ENCODE peak calls at places on chromosomes 12 and 14, in nine cellular contexts. J is CD8-positive, alpha-beta memory T cell; D is Peyer's patch; L is suprapubic skin; B is epithelial cell of esophagus; R is HCT116; V is tibial nerve; M is tibial artery; F is uterus. I is an unnamed sample.

GRCh38 chr12:8890313-8891084 is 23.8 kb upstream of the PHC1 start:
- DNase-seq in R (no peak), D (peak), V (no peak), L (no peak), B (peak), M (peak), F (peak), J (peak), I (peak)

GRCh38 chr12:90951418-90952110 is 3.4 kb downstream of the CCER1 start:
- DNase-seq in L (no peak), J (no peak), B (no peak), R (no peak), D (no peak), F (no peak), V (no peak), M (no peak), I (no peak)

GRCh38 chr12:69570545-69571399 is 14.5 kb upstream of the CCT2 start:
- DNase-seq in R (peak), B (peak), L (no peak), F (peak), J (peak), D (peak), V (peak), M (peak), I (no peak)

GRCh38 chr12:110565919-110566871 is 16.9 kb downstream of the PPTC7 start:
- DNase-seq in L (no peak), D (no peak), F (no peak), B (peak), R (no peak), M (no peak), V (no peak), J (no peak), I (no peak)

GRCh38 chr12:117294206-117294605 is 67.2 kb downstream of the NOS1 start:
- DNase-seq in L (no peak), J (no peak), D (no peak), R (no peak), F (no peak), V (no peak), B (no peak), M (no peak), I (no peak)

GRCh38 chr14:85471744-85472143 is 58.2 kb upstream of the FLRT2 start:
- DNase-seq in R (no peak), M (no peak), F (no peak), J (no peak), L (no peak), D (no peak), B (peak), V (no peak), I (no peak)

GRCh38 chr14:33938131-33938949 is 12.5 kb downstream of the EGLN3 start:
- DNase-seq in L (no peak), B (peak), J (no peak), D (no peak), R (peak), V (no peak), M (peak), F (peak), I (peak)

GRCh38 chr14:49659526-49660455 is 24.7 kb upstream of the DNAAF2 start:
- DNase-seq in B (peak), D (no peak), F (no peak), M (no peak), L (no peak), V (no peak), R (no peak), J (no peak), I (no peak)

GRCh38 chr14:63134801-63135200 is 69.4 kb upstream of the RHOJ start:
- DNase-seq in M (no peak), V (no peak), D (no peak), L (no peak), F (no peak), J (no peak), R (no peak), B (no peak), I (no peak)

GRCh38 chr14:46344327-46344937 is 307.1 kb downstream of the RPL10L start:
- DNase-seq in V (no peak), J (no peak), R (peak), D (no peak), M (no peak), L (no peak), F (no peak), B (peak), I (no peak)

GRCh38 chr12:53230971-53231858 is 794 bp downstream of the RARG start:
- DNase-seq in B (no peak), V (no peak), L (no peak), R (no peak), M (no peak), D (no peak), J (no peak), F (no peak), I (no peak)

DNA sequence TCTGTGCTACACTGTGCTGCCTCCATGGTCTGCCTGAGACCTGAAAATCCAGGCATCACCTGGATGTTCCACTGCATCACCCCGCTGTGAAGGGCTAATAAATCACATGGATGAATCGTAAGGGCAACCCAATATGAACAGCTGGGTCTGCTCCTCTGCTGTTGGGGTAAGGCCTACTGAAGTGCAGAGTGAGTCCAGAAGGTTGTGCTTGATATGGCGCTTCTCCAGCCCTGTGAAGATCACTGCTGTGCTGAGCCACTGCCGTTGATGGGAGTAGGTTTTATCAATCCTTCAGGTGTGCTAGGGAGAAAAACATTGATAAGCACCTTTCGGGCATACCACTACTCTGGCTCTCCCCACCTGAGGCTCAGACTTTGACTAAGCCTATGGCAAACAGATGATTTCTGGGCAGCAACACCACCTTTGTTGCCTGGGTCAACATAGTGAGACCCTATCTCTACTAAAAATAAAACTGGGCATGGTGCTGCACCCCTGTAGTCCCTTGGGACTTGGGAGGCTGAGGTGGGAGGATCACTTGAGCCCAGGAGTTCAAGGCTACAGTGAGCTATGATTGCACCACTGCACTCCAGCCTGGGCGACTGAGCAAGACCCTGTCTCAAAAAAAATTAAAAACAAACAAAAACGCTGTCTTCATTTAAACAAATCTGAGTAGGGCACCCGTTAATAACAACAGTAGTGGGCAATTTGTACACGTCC is 1.7 kb downstream of the ACVRL1 start:
- DNase-seq in L (no peak), F (no peak), V (peak), D (no peak), R (no peak), M (no peak), B (no peak), J (no peak), I (no peak)
- H3K4me3 ChIP-seq in L (peak), F (no peak), V (no peak), D (no peak), R (no peak), M (no peak), B (no peak), J (no peak), I (no peak)

DNA sequence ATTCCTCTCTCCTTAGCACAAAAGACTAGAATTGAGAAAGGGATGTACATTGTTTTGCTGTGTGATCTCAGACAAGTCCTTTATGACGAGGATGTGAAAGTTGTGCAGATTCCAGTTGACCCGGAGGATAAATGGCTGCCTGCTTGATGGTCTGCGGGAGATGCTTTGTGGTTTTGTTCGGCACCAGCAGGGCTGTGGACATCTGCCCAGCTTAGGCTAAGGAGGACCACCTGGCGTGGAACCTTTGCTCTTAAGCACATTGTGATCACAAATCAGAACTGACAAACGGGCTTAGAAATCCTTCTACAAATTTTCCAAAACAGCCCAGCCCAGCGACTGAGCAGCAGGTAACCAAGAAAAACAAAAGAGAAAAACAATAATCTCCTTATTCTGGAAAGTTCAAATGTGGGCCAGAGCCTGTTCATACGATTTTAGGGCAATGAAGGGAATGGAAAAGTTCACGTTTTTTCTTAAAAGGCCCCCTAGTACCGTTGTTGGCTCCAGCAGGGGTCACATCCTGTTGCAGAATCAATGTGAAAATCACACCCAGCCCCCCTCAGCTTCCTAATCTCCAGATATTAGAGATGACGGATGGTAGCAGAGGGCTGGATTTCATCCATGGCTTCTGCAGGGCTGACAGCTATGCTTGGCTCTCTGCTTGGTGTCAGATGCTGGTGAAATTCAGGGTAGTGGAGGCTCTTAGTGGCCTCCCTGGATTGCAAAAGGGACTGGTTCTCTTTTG is 81.1 kb upstream of the RFLNA start:
- DNase-seq in R (no peak), B (no peak), D (no peak), F (no peak), J (no peak), V (no peak), M (no peak), L (no peak), I (no peak)
- H3K4me3 ChIP-seq in R (no peak), B (no peak), D (no peak), F (no peak), J (no peak), V (no peak), M (no peak), L (no peak), I (no peak)

GRCh38 chr14:22556021-22556989 is 32.7 kb downstream of the DAD1 start:
- DNase-seq in V (no peak), L (peak), R (no peak), D (peak), M (no peak), F (peak), J (peak), B (peak), I (peak)

GRCh38 chr14:22557846-22558220 is 31.2 kb downstream of the DAD1 start:
- DNase-seq in V (no peak), F (no peak), R (no peak), L (no peak), B (no peak), D (peak), J (no peak), M (no peak), I (no peak)

GRCh38 chr14:22555573-22556011 is 33.4 kb downstream of the DAD1 start:
- DNase-seq in L (no peak), V (no peak), D (no peak), R (no peak), F (no peak), M (no peak), B (peak), J (peak), I (no peak)

GRCh38 chr14:22558221-22558913 is 30.7 kb downstream of the DAD1 start:
- DNase-seq in L (no peak), M (no peak), V (no peak), D (peak), J (peak), R (no peak), F (no peak), B (no peak), I (peak)

GRCh38 chr14:22556990-22557623 is 31.9 kb downstream of the DAD1 start:
- DNase-seq in F (peak), L (peak), R (peak), M (peak), J (peak), D (peak), V (peak), B (peak), I (peak)
- H3K4me3 ChIP-seq in F (peak), L (peak), R (peak), M (peak), J (peak), D (peak), V (no peak), B (no peak), I (no peak)

DNA sequence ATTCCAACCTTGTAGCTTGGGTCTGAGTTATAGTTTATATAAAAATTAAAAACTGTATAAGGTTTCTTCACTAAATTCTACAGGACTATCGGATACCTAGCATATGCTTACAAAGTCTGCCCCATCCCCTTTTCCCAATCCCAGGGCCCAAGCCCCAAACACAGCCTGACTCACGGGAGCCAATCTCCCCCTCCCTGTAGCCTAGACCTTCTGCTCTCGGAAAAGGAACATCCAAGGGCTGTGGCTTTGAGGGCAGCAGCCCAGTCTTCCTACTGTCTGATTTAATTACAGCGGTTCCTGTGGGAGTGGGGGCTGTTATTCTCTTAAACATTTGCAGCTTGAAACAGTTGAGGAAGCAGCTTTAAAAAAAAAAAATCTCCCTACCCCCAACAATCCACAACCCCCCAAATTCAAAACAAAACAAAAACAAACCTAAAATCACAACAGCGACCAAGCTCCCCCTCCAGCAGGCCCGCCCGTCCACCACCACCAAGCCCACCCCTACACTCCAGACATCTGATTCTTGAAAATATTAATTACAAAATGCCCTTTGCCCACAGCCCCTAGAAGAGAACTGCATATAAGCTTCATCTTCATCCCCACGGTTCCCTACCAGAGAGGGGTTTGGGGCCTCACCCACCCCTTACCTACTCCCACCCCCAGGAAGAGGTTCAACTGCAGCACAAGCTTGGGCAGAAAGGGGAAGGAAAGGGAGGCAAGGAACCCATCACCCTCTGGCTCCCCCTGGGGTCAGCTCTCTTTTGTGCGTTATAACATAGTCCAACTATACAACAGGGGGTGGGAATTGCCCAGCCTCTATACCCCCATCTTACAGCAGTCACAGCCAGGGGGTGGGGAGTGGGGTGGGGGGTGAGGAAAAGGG is 1.1 kb upstream of the PRKAG1 start:
- DNase-seq in B (peak), D (peak), R (no peak), L (no peak), J (peak), F (peak), M (no peak), V (no peak), I (no peak)
- H3K4me3 ChIP-seq in B (no peak), D (peak), R (peak), L (peak), J (no peak), F (no peak), M (peak), V (no peak), I (no peak)

DNA sequence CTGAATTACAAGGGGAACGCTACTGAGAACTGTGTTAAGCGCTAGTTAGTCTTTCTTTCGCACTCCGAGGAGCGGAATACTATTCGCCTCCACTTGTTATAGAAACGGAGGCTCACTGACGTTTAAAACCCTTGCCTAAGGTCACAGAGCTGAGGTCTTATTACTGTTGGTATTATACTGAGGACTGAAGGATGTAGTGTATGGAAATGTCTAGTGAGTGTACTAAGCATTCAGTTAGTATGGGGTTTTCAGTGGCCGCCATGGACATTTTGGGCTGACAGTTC is 826 bp downstream of the ACADS start:
- DNase-seq in F (no peak), M (no peak), D (no peak), B (no peak), R (no peak), V (no peak), J (no peak), L (no peak), I (no peak)
- H3K4me3 ChIP-seq in F (no peak), M (peak), D (peak), B (no peak), R (peak), V (peak), J (peak), L (peak), I (peak)

GRCh38 chr12:54368709-54369596 is 4.7 kb upstream of the GPR84 start:
- DNase-seq in B (peak), J (peak), L (peak), R (peak), D (peak), F (peak), M (peak), V (peak), I (peak)
- H3K4me3 ChIP-seq in B (no peak), J (peak), L (peak), R (no peak), D (no peak), F (peak), M (peak), V (peak), I (no peak)

GRCh38 chr14:98243332-98243731 is 1028.7 kb downstream of the BCL11B start:
- DNase-seq in J (no peak), M (no peak), D (no peak), F (no peak), R (no peak), B (no peak), L (no peak), V (no peak), I (no peak)
- H3K4me3 ChIP-seq in J (no peak), M (no peak), D (no peak), F (no peak), R (no peak), B (no peak), L (no peak), V (no peak), I (no peak)

GRCh38 chr12:64824130-64824499 is 332 bp upstream of the TBC1D30 start:
- DNase-seq in V (no peak), F (no peak), R (no peak), L (no peak), M (no peak), B (no peak), J (no peak), D (no peak), I (no peak)
- H3K4me3 ChIP-seq in V (peak), F (peak), R (no peak), L (peak), M (peak), B (no peak), J (peak), D (peak), I (no peak)

I was measured in mucosa of descending colon.